ENCODE peak calls at places on chromosomes 16 and 17, in nine cellular contexts. P, B, G, Z, O, Q, L, W and U are unnamed samples.

GRCh38 chr17:57669671-57670529 is 75.2 kb downstream of the CCDC182 start:
- DNase-seq in G (peak; percentile 1), O (no peak), W (no peak), Q (no peak), Z (no peak), L (no peak), B (no peak), P (no peak), U (no peak)

GRCh38 chr16:82481455-82481854 is 145.3 kb upstream of the CDH13 start:
- DNase-seq in W (no peak), Q (no peak), Z (no peak), G (no peak), O (no peak), B (no peak), L (no peak), P (no peak), U (no peak)

GRCh38 chr17:56786989-56787482 is 46.7 kb downstream of the C17orf67 start:
- DNase-seq in W (peak; percentile 83), O (peak; percentile 11), P (no peak), Q (no peak), Z (no peak), G (no peak), L (peak; percentile 74), B (peak; percentile 68), U (no peak)

GRCh38 chr17:43817826-43818225 is 15.1 kb downstream of the MPP3 start:
- DNase-seq in L (no peak), O (no peak), W (no peak), P (no peak), Z (no peak), Q (no peak), G (no peak), B (no peak), U (no peak)

GRCh38 chr16:53949716-53950410 is 245.9 kb downstream of the FTO start:
- DNase-seq in P (no peak), G (no peak), B (no peak), Z (no peak), L (no peak), W (no peak), Q (no peak), O (no peak), U (no peak)

GRCh38 chr16:50152807-50153647 is at the start of gene TENT4B:
- DNase-seq in Q (peak; percentile 92), G (peak; percentile 82), W (peak; percentile 90), P (peak; percentile 65), O (peak; percentile 86), Z (peak; percentile 84), L (no peak), B (peak; percentile 88), U (peak; percentile 84)

GRCh38 chr17:499836-500543 is 147.4 kb upstream of the RPH3AL start:
- DNase-seq in W (no peak), Q (no peak), G (no peak), Z (no peak), L (no peak), O (no peak), B (no peak), P (no peak), U (no peak)

GRCh38 chr17:21299981-21300600 is 15.6 kb downstream of the MAP2K3 start:
- DNase-seq in L (no peak), G (no peak), Z (no peak), O (no peak), P (no peak), W (no peak), B (no peak), Q (no peak), U (no peak)

GRCh38 chr16:15752717-15753488 is 102.9 kb downstream of the NDE1 start:
- DNase-seq in P (no peak), B (no peak), Q (no peak), W (no peak), O (no peak), Z (no peak), G (no peak), L (no peak), U (no peak)

GRCh38 chr16:31350275-31351005 is 4.5 kb upstream of the ITGAX start:
- DNase-seq in P (no peak), L (no peak), G (no peak), O (no peak), Q (no peak), B (no peak), Z (no peak), W (peak; percentile 58), U (no peak)

GRCh38 chr17:74920679-74921044 is 2.4 kb downstream of the USH1G start:
- DNase-seq in G (no peak), L (no peak), O (no peak), Z (no peak), B (no peak), W (no peak), Q (no peak), P (no peak), U (no peak)

GRCh38 chr16:48197294-48197693 is 41.5 kb upstream of the ABCC12 start:
- DNase-seq in Z (no peak), W (no peak), O (no peak), B (no peak), L (no peak), G (no peak), P (no peak), Q (no peak), U (no peak)

GRCh38 chr17:82931696-82932060 is 91.9 kb upstream of the ZNF750 start:
- DNase-seq in Q (peak; percentile 82), G (no peak), O (no peak), Z (no peak), L (peak; percentile 63), B (no peak), P (no peak), W (no peak), U (no peak)

GRCh38 chr17:72338847-72339790 is 218.3 kb downstream of the SOX9 start:
- DNase-seq in B (no peak), O (no peak), Z (no peak), W (no peak), G (peak; percentile 48), Q (peak; percentile 28), L (peak; percentile 90), P (no peak), U (no peak)

GRCh38 chr16:15906439-15906838 is 18.0 kb upstream of the CEP20 start:
- DNase-seq in P (no peak), W (no peak), L (no peak), O (no peak), G (no peak), Q (no peak), Z (no peak), B (no peak), U (no peak)

GRCh38 chr17:416293-417206 is 63.9 kb upstream of the RPH3AL start:
- DNase-seq in Z (no peak), P (no peak), O (peak; percentile 30), W (peak; percentile 77), Q (no peak), L (no peak), G (no peak), B (peak; percentile 51), U (no peak)

GRCh38 chr17:21036361-21036881 is 6.4 kb downstream of the USP22 start:
- DNase-seq in O (no peak), W (no peak), Z (no peak), Q (no peak), G (no peak), L (no peak), B (no peak), P (no peak), U (no peak)

GRCh38 chr16:11128211-11129123 is 127.5 kb downstream of the SOCS1 start:
- DNase-seq in P (peak; percentile 78), Q (peak; percentile 86), B (no peak), G (no peak), Z (no peak), O (no peak), W (no peak), L (no peak), U (no peak)

GRCh38 chr17:65027305-65027704 is 29.2 kb downstream of the GNA13 start:
- DNase-seq in Q (no peak), G (peak; percentile 33), Z (no peak), O (peak; percentile 58), L (peak; percentile 49), B (peak; percentile 63), W (peak; percentile 75), P (no peak), U (no peak)

GRCh38 chr16:14301150-14302030 is 230.3 kb downstream of the MRTFB start:
- DNase-seq in Z (peak; percentile 37), O (no peak), Q (no peak), W (peak; percentile 35), P (no peak), L (no peak), B (peak; percentile 9), G (no peak), U (no peak)

GRCh38 chr17:64698725-64699124 is 36.6 kb upstream of the SMURF2 start:
- DNase-seq in W (no peak), Z (no peak), P (no peak), Q (no peak), L (no peak), G (no peak), O (no peak), B (no peak), U (no peak)

GRCh38 chr16:57535680-57536305 is 578 bp downstream of the CCDC102A start:
- DNase-seq in G (peak; percentile 95), P (peak; percentile 87), Q (peak; percentile 98), Z (peak; percentile 96), W (peak; percentile 97), O (peak; percentile 89), L (peak; percentile 46), B (peak; percentile 95), U (peak; percentile 81)

GRCh38 chr17:19313066-19313745 is 49.3 kb downstream of the B9D1 start:
- DNase-seq in B (no peak), Z (no peak), Q (no peak), G (no peak), P (no peak), O (no peak), W (no peak), L (no peak), U (no peak)

GRCh38 chr17:48542956-48543853 is 1.7 kb downstream of the HOXB2 start:
- DNase-seq in O (peak; percentile 54), G (peak; percentile 61), W (peak; percentile 74), Z (no peak), P (no peak), L (no peak), Q (peak; percentile 61), B (peak; percentile 62), U (no peak)

GRCh38 chr17:17343896-17344506 is 40.8 kb downstream of the NT5M start:
- DNase-seq in Z (no peak), G (no peak), L (no peak), P (no peak), Q (peak; percentile 11), O (no peak), W (no peak), B (no peak), U (no peak)

GRCh38 chr17:1574697-1575471 is 12.3 kb upstream of the PITPNA start:
- DNase-seq in O (no peak), B (no peak), L (no peak), G (peak; percentile 73), Z (no peak), W (no peak), Q (no peak), P (no peak), U (no peak)

GRCh38 chr17:77478281-77478680 is 337.5 kb downstream of the SEC14L1 start:
- DNase-seq in G (no peak), W (no peak), P (no peak), Z (no peak), O (no peak), B (no peak), L (no peak), Q (no peak), U (no peak)

GRCh38 chr16:15052747-15053476 is 3.0 kb downstream of the NTAN1 start:
- DNase-seq in Z (no peak), L (no peak), B (no peak), Q (peak; percentile 58), O (no peak), P (no peak), W (no peak), G (no peak), U (no peak)

GRCh38 chr16:50305441-50306061 is 39.2 kb downstream of the ADCY7 start:
- DNase-seq in P (no peak), Q (no peak), O (no peak), B (no peak), G (no peak), Z (no peak), W (no peak), L (no peak), U (no peak)

GRCh38 chr17:80277751-80278671 is 17.4 kb downstream of the RNF213 start:
- DNase-seq in Q (no peak), L (no peak), W (no peak), G (peak; percentile 41), B (no peak), Z (no peak), P (no peak), O (no peak), U (peak; percentile 54)

GRCh38 chr17:7590743-7591142 is 849 bp upstream of the SOX15 start:
- DNase-seq in L (peak; percentile 47), G (no peak), B (no peak), Q (no peak), O (no peak), Z (no peak), W (no peak), P (no peak), U (no peak)